ENCODE peak calls at places on chromosomes 12 and 14, in eight cellular contexts. V is fibroblast of the aortic adventitia, U is ovary, M is GM12864, Y is SK-N-SH, S is HCT116, J is cardiac fibroblast, E is mucosa of descending colon. Q is an unnamed sample.

GRCh38 chr12:49094104-49094948 is at the start of gene DHH:
- DNase-seq in V (no peak), U (peak), M (no peak), Y (peak), S (no peak), J (no peak), E (peak), Q (no peak)

GRCh38 chr12:43676183-43676813 is 82.3 kb downstream of the PUS7L start:
- DNase-seq in V (no peak), U (no peak), M (peak), Y (peak), S (peak), J (peak), E (peak), Q (no peak)

GRCh38 chr12:106841471-106842302 is 67.2 kb downstream of the RIC8B start:
- DNase-seq in V (peak), U (no peak), M (peak), Y (peak), S (peak), J (peak), E (peak), Q (no peak)

GRCh38 chr12:120235369-120236123 is 30.0 kb downstream of the PXN start:
- DNase-seq in V (no peak), U (no peak), M (no peak), Y (no peak), S (no peak), J (peak), E (no peak), Q (no peak)

GRCh38 chr12:15558915-15559528 is 230.2 kb downstream of the EPS8 start:
- DNase-seq in V (peak), U (no peak), M (no peak), Y (no peak), S (no peak), J (peak), E (no peak), Q (peak)

GRCh38 chr12:131903270-131904255 is 9.1 kb downstream of the ULK1 start:
- DNase-seq in V (no peak), U (no peak), M (no peak), Y (no peak), S (no peak), J (no peak), E (no peak), Q (no peak)

GRCh38 chr14:89572566-89573398 is 155.7 kb upstream of the FOXN3 start:
- DNase-seq in V (no peak), U (no peak), M (no peak), Y (no peak), S (no peak), J (no peak), E (no peak), Q (no peak)

GRCh38 chr14:51095854-51096823 is 1.2 kb upstream of the TRIM9 start:
- DNase-seq in V (peak), U (peak), M (no peak), Y (peak), S (no peak), J (peak), E (peak), Q (peak)

GRCh38 chr14:105888784-105889665 is 362.6 kb downstream of the TMEM121 start:
- DNase-seq in V (no peak), U (no peak), M (no peak), Y (no peak), S (no peak), J (no peak), E (no peak), Q (no peak)

GRCh38 chr12:111394480-111394879 is 11.2 kb upstream of the SH2B3 start:
- DNase-seq in V (no peak), U (no peak), M (no peak), Y (no peak), S (no peak), J (no peak), E (no peak), Q (no peak)

GRCh38 chr14:99155173-99155777 is 116.7 kb downstream of the BCL11B start:
- DNase-seq in V (no peak), U (no peak), M (no peak), Y (no peak), S (no peak), J (no peak), E (no peak), Q (no peak)

GRCh38 chr12:24896171-24896570 is 52.7 kb downstream of the BCAT1 start:
- DNase-seq in V (peak), U (no peak), M (no peak), Y (no peak), S (no peak), J (no peak), E (no peak), Q (no peak)

GRCh38 chr12:22615963-22616501 is 8.9 kb upstream of the ETNK1 start:
- DNase-seq in V (no peak), U (no peak), M (no peak), Y (no peak), S (no peak), J (no peak), E (no peak), Q (no peak)

GRCh38 chr12:52199294-52199920 is 7.6 kb upstream of the KRT80 start:
- DNase-seq in V (no peak), U (peak), M (no peak), Y (peak), S (no peak), J (no peak), E (no peak), Q (no peak)

GRCh38 chr12:20376984-20377383 is 8.6 kb downstream of the PDE3A start:
- DNase-seq in V (peak), U (no peak), M (no peak), Y (peak), S (peak), J (peak), E (no peak), Q (no peak)

GRCh38 chr12:43332977-43333649 is 218.9 kb downstream of the ADAMTS20 start:
- DNase-seq in V (peak), U (no peak), M (no peak), Y (peak), S (no peak), J (peak), E (no peak), Q (peak)

GRCh38 chr12:130669205-130669557 is 46.9 kb downstream of the RIMBP2 start:
- DNase-seq in V (no peak), U (no peak), M (no peak), Y (no peak), S (no peak), J (no peak), E (no peak), Q (no peak)

GRCh38 chr12:122981587-122982493 is 1.4 kb downstream of the ARL6IP4 start:
- DNase-seq in V (no peak), U (no peak), M (no peak), Y (no peak), S (no peak), J (no peak), E (no peak), Q (no peak)

GRCh38 chr12:89451876-89452275 is 72.7 kb downstream of the GALNT4 start:
- DNase-seq in V (peak), U (peak), M (no peak), Y (no peak), S (no peak), J (peak), E (no peak), Q (peak)

GRCh38 chr12:5507536-5507935 is 75.6 kb downstream of the NTF3 start:
- DNase-seq in V (no peak), U (no peak), M (no peak), Y (no peak), S (no peak), J (no peak), E (no peak), Q (no peak)

GRCh38 chr14:95260537-95261440 is 58.9 kb downstream of the CLMN start:
- DNase-seq in V (no peak), U (no peak), M (peak), Y (no peak), S (no peak), J (peak), E (no peak), Q (peak)

GRCh38 chr12:13182881-13183280 is 13.6 kb upstream of the EMP1 start:
- DNase-seq in V (no peak), U (no peak), M (no peak), Y (no peak), S (no peak), J (no peak), E (no peak), Q (no peak)

GRCh38 chr12:21774358-21775129 is at the start of gene KCNJ8:
- DNase-seq in V (peak), U (peak), M (no peak), Y (peak), S (no peak), J (peak), E (peak), Q (peak)

GRCh38 chr12:8553088-8553627 is 12.5 kb upstream of the CLEC4E start:
- DNase-seq in V (no peak), U (no peak), M (no peak), Y (no peak), S (no peak), J (no peak), E (no peak), Q (no peak)

GRCh38 chr14:105475916-105476845 is 1.6 kb downstream of the CRIP2 start:
- DNase-seq in V (peak), U (no peak), M (no peak), Y (peak), S (no peak), J (peak), E (peak), Q (no peak)

GRCh38 chr14:99726538-99727095 is 42.5 kb downstream of the CYP46A1 start:
- DNase-seq in V (no peak), U (peak), M (no peak), Y (no peak), S (no peak), J (no peak), E (no peak), Q (no peak)

GRCh38 chr14:105328678-105329390 is 14.3 kb downstream of the PACS2 start:
- DNase-seq in V (no peak), U (no peak), M (no peak), Y (peak), S (no peak), J (no peak), E (no peak), Q (no peak)

GRCh38 chr12:120224304-120225199 is 23.6 kb upstream of the RPLP0 start:
- DNase-seq in V (peak), U (no peak), M (no peak), Y (peak), S (no peak), J (no peak), E (peak), Q (no peak)

GRCh38 chr12:59158066-59158465 is 237.8 kb upstream of the LRIG3 start:
- DNase-seq in V (no peak), U (no peak), M (no peak), Y (no peak), S (no peak), J (no peak), E (no peak), Q (no peak)

GRCh38 chr12:106213721-106214121 is 34.1 kb downstream of the CKAP4 start:
- DNase-seq in V (no peak), U (no peak), M (no peak), Y (no peak), S (no peak), J (no peak), E (no peak), Q (peak)

GRCh38 chr12:94329366-94329765 is 130.3 kb downstream of the CEP83 start:
- DNase-seq in V (peak), U (no peak), M (no peak), Y (no peak), S (no peak), J (peak), E (no peak), Q (no peak)

GRCh38 chr14:55434805-55435174 is 5.6 kb downstream of the TBPL2 start:
- DNase-seq in V (no peak), U (no peak), M (no peak), Y (no peak), S (no peak), J (no peak), E (no peak), Q (no peak)

GRCh38 chr12:112798019-112798760 is 6.6 kb downstream of the RPH3A start:
- DNase-seq in V (peak), U (no peak), M (no peak), Y (peak), S (no peak), J (no peak), E (no peak), Q (no peak)

GRCh38 chr12:42756841-42757661 is 167.5 kb upstream of the PRICKLE1 start:
- DNase-seq in V (peak), U (no peak), M (no peak), Y (no peak), S (peak), J (peak), E (no peak), Q (peak)

DNA sequence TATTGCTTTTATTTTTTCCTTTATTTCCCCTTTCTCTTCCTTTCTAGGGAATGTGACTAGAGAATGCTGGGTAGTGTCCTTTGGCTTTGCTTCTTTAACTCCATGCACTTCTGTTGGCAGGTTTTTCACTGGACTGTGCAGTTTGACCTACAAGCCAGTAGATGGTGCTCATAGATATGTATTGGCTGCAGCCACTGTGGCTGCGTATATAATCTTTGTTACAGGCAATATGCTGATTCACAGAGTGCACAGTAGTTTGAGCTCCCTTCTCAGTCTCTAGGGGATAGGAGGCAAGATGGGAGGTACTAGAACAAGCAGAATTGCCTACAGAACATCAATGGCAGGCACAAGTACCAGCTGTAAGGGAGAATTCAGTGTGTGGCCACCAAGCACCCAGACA is 503.5 kb downstream of the LRFN5 start:
- DNase-seq in V (peak), U (no peak), M (no peak), Y (peak), S (no peak), J (peak), E (peak), Q (peak)
- TF ChIP-seq CTCF in V (peak), U (no peak), M (peak), Y (peak), S (peak), J (peak), E (no peak), Q (peak)

GRCh38 chr14:20620798-20621478 is 20.6 kb downstream of the OR6S1 start:
- DNase-seq in V (no peak), U (no peak), M (no peak), Y (no peak), S (no peak), J (no peak), E (no peak), Q (no peak)
- H3K4me3 ChIP-seq in V (no peak), U (no peak), M (no peak), Y (no peak), S (no peak), J (no peak), E (no peak), Q (no peak)

DNA sequence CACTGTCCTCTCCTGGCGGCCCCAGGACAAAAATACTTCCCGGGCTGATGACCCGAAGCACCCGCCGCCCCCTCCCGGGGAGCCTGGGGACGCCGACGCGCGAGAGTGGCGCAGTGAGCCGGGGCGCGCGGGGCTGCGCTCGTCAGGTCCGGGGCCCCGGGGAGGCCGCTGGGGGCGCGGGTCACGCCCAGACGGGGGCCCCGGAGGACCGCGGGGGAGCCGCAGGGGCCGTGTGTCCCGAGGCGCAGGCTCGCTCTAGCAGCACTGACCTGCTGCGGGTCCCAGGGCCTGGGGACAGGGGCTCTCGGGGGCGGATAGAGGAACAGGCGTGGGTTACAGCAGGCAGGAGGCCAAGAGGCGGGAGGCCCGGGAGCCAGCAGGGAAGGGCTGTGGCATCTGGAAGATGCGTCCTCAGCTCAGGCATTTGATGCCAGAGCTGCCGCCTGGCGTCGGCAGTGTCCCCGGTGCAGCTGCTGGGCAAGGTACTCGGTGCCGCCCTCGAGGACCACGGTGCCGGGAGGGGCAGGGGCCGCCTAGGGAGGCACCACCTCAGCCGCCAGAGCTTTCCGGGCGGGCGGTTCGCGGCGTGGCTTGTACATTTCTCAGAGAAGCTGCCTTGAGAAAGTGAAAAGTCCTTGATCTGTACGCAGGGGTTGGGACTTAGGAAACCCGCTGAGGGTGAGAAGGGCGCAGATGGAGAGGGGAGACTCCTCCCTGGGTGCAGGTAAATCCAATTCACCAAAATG is 1.2 kb downstream of the WNT5B start:
- DNase-seq in V (no peak), U (peak), M (no peak), Y (peak), S (no peak), J (peak), E (peak), Q (peak)
- TF ChIP-seq CTCF in V (no peak), U (peak), M (no peak), Y (no peak), S (no peak), J (no peak), E (no peak), Q (no peak)

GRCh38 chr14:77097006-77097688 is 911 bp upstream of the CIPC start:
- DNase-seq in V (peak), U (no peak), M (no peak), Y (no peak), S (no peak), J (peak), E (no peak), Q (no peak)

GRCh38 chr14:77091518-77091917 is 6.5 kb upstream of the CIPC start:
- DNase-seq in V (no peak), U (no peak), M (no peak), Y (no peak), S (no peak), J (no peak), E (no peak), Q (no peak)

GRCh38 chr14:77097689-77098469 is at the start of gene CIPC:
- DNase-seq in V (peak), U (peak), M (peak), Y (peak), S (peak), J (peak), E (peak), Q (peak)

GRCh38 chr14:77092676-77093075 is 5.4 kb upstream of the CIPC start:
- DNase-seq in V (no peak), U (no peak), M (no peak), Y (no peak), S (no peak), J (no peak), E (no peak), Q (no peak)

GRCh38 chr14:77094672-77095284 is 3.3 kb upstream of the CIPC start:
- DNase-seq in V (peak), U (peak), M (peak), Y (peak), S (peak), J (peak), E (peak), Q (peak)
- H3K4me3 ChIP-seq in V (no peak), U (no peak), M (no peak), Y (no peak), S (no peak), J (no peak), E (no peak), Q (no peak)

GRCh38 chr12:125538800-125539199 is 473.6 kb downstream of the AACS start:
- DNase-seq in V (no peak), U (no peak), M (no peak), Y (no peak), S (no peak), J (no peak), E (no peak), Q (no peak)

GRCh38 chr12:125528300-125528699 is 463.1 kb downstream of the AACS start:
- DNase-seq in V (no peak), U (no peak), M (no peak), Y (no peak), S (no peak), J (no peak), E (no peak), Q (no peak)

GRCh38 chr12:125530876-125531275 is 465.6 kb downstream of the AACS start:
- DNase-seq in V (no peak), U (no peak), M (no peak), Y (no peak), S (no peak), J (no peak), E (no peak), Q (no peak)

DNA sequence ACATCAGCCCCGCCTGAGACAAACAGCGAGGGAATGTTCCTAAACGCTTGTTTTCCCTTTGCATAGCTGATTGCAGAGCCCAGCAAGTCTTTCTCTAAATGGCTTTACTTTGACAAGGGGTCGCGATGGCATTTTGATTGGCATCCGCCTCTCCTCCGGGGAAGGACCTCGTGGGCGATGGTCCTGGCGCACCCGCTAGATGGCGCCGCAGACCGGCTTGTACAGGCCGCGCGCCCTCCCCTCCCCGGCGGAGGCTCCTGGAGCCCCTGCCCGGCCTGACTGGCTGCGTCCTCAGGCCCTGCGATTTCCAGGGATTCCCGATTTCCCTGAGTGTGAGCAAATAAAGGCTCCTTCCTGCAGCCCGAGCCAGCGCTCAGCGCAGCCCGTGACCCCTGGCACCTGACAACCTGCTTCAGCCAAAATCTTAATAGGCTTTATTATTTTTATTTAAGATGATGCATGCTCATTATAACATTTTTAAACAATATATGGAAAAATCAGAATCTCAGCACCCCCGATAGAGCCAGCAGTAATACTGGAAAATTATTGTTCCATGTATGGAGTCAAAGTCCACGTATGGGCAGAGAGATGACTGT is 468.3 kb downstream of the AACS start:
- DNase-seq in V (peak), U (no peak), M (no peak), Y (peak), S (no peak), J (peak), E (peak), Q (no peak)
- TF ChIP-seq CTCF in V (peak), U (no peak), M (peak), Y (peak), S (peak), J (peak), E (peak), Q (peak)